ENCODE peak calls at places on chromosomes 1 and 21, in four cellular contexts. X, F, G and V are unnamed samples.
A peak's percentile ranks its signal among the peaks of the same experiment; 100 is the strongest.

GRCh38 chr1:214791961-214792360 is 189.0 kb downstream of the CENPF start:
- DNase-seq in X (no peak), F (no peak), G (peak; percentile 19), V (no peak)

GRCh38 chr21:44353200-44353970 is at the start of gene TRPM2:
- DNase-seq in X (no peak), F (no peak), G (peak; percentile 37), V (no peak)

GRCh38 chr1:230153655-230154296 is 86.7 kb downstream of the GALNT2 start:
- DNase-seq in X (peak; percentile 83), F (no peak), G (peak; percentile 80), V (no peak)

GRCh38 chr1:203342192-203342940 is 8.6 kb downstream of the FMOD start:
- DNase-seq in X (peak; percentile 65), F (peak; percentile 37), G (peak; percentile 61), V (no peak)

GRCh38 chr1:246788895-246789338 is 64.7 kb downstream of the SCCPDH start:
- DNase-seq in X (no peak), F (no peak), G (peak; percentile 15), V (no peak)

GRCh38 chr1:32742132-32742947 is 39.8 kb upstream of the SYNC start:
- DNase-seq in X (no peak), F (no peak), G (no peak), V (peak; percentile 56)

GRCh38 chr1:108521990-108522393 is 37.9 kb upstream of the EEIG2 start:
- DNase-seq in X (no peak), F (no peak), G (no peak), V (no peak)

GRCh38 chr1:37477198-37477931 is 3.0 kb downstream of the ZC3H12A start:
- DNase-seq in X (no peak), F (peak; percentile 86), G (peak; percentile 65), V (no peak)

GRCh38 chr21:36630485-36631206 is 68.3 kb upstream of the SIM2 start:
- DNase-seq in X (peak; percentile 67), F (peak; percentile 60), G (peak; percentile 66), V (peak; percentile 36)

GRCh38 chr1:220787069-220787614 is 429 bp downstream of the MTARC1 start:
- DNase-seq in X (no peak), F (no peak), G (no peak), V (no peak)

GRCh38 chr1:171286032-171286705 is 27.8 kb upstream of the FMO4 start:
- DNase-seq in X (peak; percentile 15), F (no peak), G (peak; percentile 50), V (no peak)

GRCh38 chr1:54218883-54219687 is 19.1 kb downstream of the MRPL37 start:
- DNase-seq in X (no peak), F (no peak), G (peak; percentile 22), V (no peak)

GRCh38 chr1:246295340-246295739 is 211.7 kb downstream of the SMYD3 start:
- DNase-seq in X (no peak), F (no peak), G (no peak), V (no peak)

GRCh38 chr1:31483012-31483946 is 70.3 kb downstream of the SERINC2 start:
- DNase-seq in X (no peak), F (no peak), G (peak; percentile 97), V (no peak)

GRCh38 chr1:115973154-115973553 is 3.2 kb upstream of the SLC22A15 start:
- DNase-seq in X (no peak), F (no peak), G (no peak), V (no peak)

GRCh38 chr1:193216920-193217319 is 30.5 kb upstream of the B3GALT2 start:
- DNase-seq in X (no peak), F (no peak), G (no peak), V (no peak)

GRCh38 chr1:112849967-112850641 is 105.9 kb downstream of the SLC16A1 start:
- DNase-seq in X (no peak), F (no peak), G (peak; percentile 42), V (no peak)

GRCh38 chr1:27157194-27157593 is 2.3 kb upstream of the SLC9A1 start:
- DNase-seq in X (no peak), F (no peak), G (no peak), V (no peak)

GRCh38 chr1:196355206-196355786 is 252.9 kb downstream of the KCNT2 start:
- DNase-seq in X (peak; percentile 28), F (no peak), G (peak; percentile 52), V (no peak)

GRCh38 chr1:94634977-94635416 is 93.4 kb upstream of the F3 start:
- DNase-seq in X (no peak), F (no peak), G (no peak), V (no peak)

GRCh38 chr1:228198977-228199590 is 8.8 kb upstream of the OBSCN start:
- DNase-seq in X (peak; percentile 50), F (no peak), G (peak; percentile 41), V (no peak)

GRCh38 chr1:18005238-18005637 is 102.4 kb upstream of the IGSF21 start:
- DNase-seq in X (no peak), F (no peak), G (no peak), V (no peak)

GRCh38 chr1:156489166-156489934 is 11.2 kb downstream of the MEF2D start:
- DNase-seq in X (no peak), F (no peak), G (peak; percentile 51), V (no peak)

GRCh38 chr1:211514030-211514754 is 22.2 kb upstream of the RD3 start:
- DNase-seq in X (peak; percentile 98), F (peak; percentile 77), G (peak; percentile 95), V (peak; percentile 83)

GRCh38 chr1:51924455-51924854 is 45.9 kb upstream of the NRDC start:
- DNase-seq in X (no peak), F (no peak), G (peak; percentile 86), V (no peak)

GRCh38 chr1:112312315-112312714 is 83.7 kb upstream of the CTTNBP2NL start:
- DNase-seq in X (no peak), F (no peak), G (no peak), V (no peak)